ENCODE peak calls at places on chromosome 17, in six cellular contexts. Y is A549, N is GM12878, M is sigmoid colon, U is stomach, I is H1. V is an unnamed sample.

GRCh38 chr17:55576237-55576998 is 65.2 kb upstream of the SMIM36 start:
- DNase-seq in Y (peak; percentile 44), N (peak; percentile 8), M (no peak), U (no peak), I (no peak), V (peak; percentile 61)

GRCh38 chr17:75133001-75133400 is 1.5 kb upstream of the NT5C start:
- DNase-seq in Y (no peak), N (no peak), M (no peak), U (no peak), I (no peak), V (no peak)

GRCh38 chr17:29927546-29927945 is 2.5 kb downstream of the SSH2 start:
- DNase-seq in Y (no peak), N (no peak), M (no peak), U (no peak), I (no peak), V (no peak)

GRCh38 chr17:48322060-48322459 is 108.0 kb downstream of the SKAP1 start:
- DNase-seq in Y (peak; percentile 15), N (no peak), M (no peak), U (no peak), I (no peak), V (no peak)

GRCh38 chr17:40551874-40552768 is 13.2 kb downstream of the CCR7 start:
- DNase-seq in Y (peak; percentile 95), N (no peak), M (peak; percentile 86), U (peak; percentile 29), I (no peak), V (peak; percentile 41)

GRCh38 chr17:13594762-13595697 is 6.7 kb downstream of the HS3ST3A1 start:
- DNase-seq in Y (peak; percentile 67), N (peak; percentile 2), M (peak; percentile 85), U (peak; percentile 74), I (peak; percentile 80), V (peak; percentile 73)

GRCh38 chr17:2068101-2068518 is 13.2 kb downstream of the HIC1 start:
- DNase-seq in Y (no peak), N (no peak), M (peak; percentile 75), U (no peak), I (no peak), V (no peak)

GRCh38 chr17:69637399-69638165 is 223.1 kb downstream of the MAP2K6 start:
- DNase-seq in Y (no peak), N (no peak), M (no peak), U (no peak), I (no peak), V (no peak)

GRCh38 chr17:30239089-30239462 is 3.6 kb upstream of the SLC6A4 start:
- DNase-seq in Y (no peak), N (no peak), M (no peak), U (no peak), I (no peak), V (no peak)

GRCh38 chr17:17306181-17306580 is 3.0 kb downstream of the NT5M start:
- DNase-seq in Y (no peak), N (no peak), M (no peak), U (no peak), I (no peak), V (no peak)

GRCh38 chr17:81139428-81139827 is 25.9 kb upstream of the PVALEF start:
- DNase-seq in Y (no peak), N (no peak), M (no peak), U (no peak), I (no peak), V (no peak)
- H3K4me1 ChIP-seq in Y (peaks cover 10% of the 10 kb centered on the region), N (no peaks in the 10 kb centered on the region), M (peaks cover 9% of the 10 kb centered on the region), U (peaks cover 18% of the 10 kb centered on the region), I (no peaks in the 10 kb centered on the region), V (peaks cover 3% of the 10 kb centered on the region)

GRCh38 chr17:80124351-80124981 is 22.5 kb downstream of the EIF4A3 start:
- DNase-seq in Y (peak; percentile 45), N (no peak), M (peak; percentile 60), U (peak; percentile 27), I (peak; percentile 71), V (no peak)
- TF ChIP-seq CTCF in Y (peak; percentile 36), N (peak; percentile 47), M (no peak), U (peak; percentile 9), I (peak; percentile 82), V (no peak)

GRCh38 chr17:6640536-6641373 is at the start of the genes KIAA0753 and TXNDC17:
- DNase-seq in Y (peak; percentile 85), N (peak; percentile 84), M (peak; percentile 95), U (peak; percentile 93), I (peak; percentile 92), V (peak; percentile 92)
- TF ChIP-seq EP300 in Y (no peak), N (no peak), M (no peak), U (no peak), I (no peak), V (no peak)

DNA sequence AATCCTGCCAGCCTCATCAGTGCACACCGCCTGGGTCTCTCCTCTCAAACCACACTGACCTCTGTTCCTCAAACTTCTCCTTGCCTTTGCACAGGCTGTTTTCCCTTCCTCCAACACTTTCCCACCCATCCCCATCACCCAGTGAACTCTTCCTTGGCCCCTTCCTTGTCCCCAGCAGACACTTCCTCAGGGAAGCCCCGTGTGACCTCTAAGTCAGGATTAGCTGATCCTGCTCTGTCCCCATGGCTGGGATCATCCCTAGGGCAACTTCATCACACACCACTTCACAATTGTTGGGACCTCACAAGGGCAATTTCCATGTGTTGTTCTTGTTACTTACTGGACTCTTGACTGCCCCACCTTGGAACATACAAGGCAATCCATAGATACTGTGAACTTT is 67.8 kb downstream of the WSB1 start:
- DNase-seq in Y (no peak), N (no peak), M (peak; percentile 7), U (no peak), I (no peak), V (no peak)
- H3K4me1 ChIP-seq in Y (peaks cover 11% of the 10 kb centered on the region), N (no peaks in the 10 kb centered on the region), M (peaks cover 12% of the 10 kb centered on the region), U (peaks cover 6% of the 10 kb centered on the region), I (no peaks in the 10 kb centered on the region), V (no peaks in the 10 kb centered on the region)

DNA sequence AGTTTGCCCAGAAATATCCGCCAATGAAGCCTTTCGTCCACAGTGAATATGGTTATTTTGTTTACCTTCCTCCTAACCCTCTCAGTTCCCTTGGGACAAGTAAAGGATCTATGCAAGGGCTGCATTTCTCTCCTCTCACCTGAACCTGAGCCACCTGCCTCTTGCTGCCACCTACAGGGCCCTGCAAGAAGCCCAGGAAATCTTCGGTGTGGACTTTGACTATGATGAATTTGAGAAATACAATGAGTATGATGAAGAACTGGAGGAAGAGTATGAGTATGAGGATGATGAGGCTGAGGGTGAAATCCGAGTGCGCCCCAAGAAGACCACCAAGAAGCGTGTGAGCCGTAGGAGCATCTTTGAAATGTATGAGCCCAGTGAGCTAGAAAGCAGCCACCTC is 14.0 kb downstream of the SUPT6H start:
- DNase-seq in Y (peak; percentile 42), N (no peak), M (no peak), U (no peak), I (no peak), V (no peak)
- TF ChIP-seq CTCF in Y (peak; percentile 45), N (peak; percentile 56), M (no peak), U (no peak), I (peak; percentile 38), V (no peak)

GRCh38 chr17:59372138-59372751 is 40.8 kb downstream of the YPEL2 start:
- DNase-seq in Y (no peak), N (peak; percentile 79), M (peak; percentile 86), U (peak; percentile 53), I (no peak), V (no peak)
- TF ChIP-seq EP300 in Y (no peak), N (peak; percentile 68), M (no peak), U (no peak), I (no peak), V (peak; percentile 45)

DNA sequence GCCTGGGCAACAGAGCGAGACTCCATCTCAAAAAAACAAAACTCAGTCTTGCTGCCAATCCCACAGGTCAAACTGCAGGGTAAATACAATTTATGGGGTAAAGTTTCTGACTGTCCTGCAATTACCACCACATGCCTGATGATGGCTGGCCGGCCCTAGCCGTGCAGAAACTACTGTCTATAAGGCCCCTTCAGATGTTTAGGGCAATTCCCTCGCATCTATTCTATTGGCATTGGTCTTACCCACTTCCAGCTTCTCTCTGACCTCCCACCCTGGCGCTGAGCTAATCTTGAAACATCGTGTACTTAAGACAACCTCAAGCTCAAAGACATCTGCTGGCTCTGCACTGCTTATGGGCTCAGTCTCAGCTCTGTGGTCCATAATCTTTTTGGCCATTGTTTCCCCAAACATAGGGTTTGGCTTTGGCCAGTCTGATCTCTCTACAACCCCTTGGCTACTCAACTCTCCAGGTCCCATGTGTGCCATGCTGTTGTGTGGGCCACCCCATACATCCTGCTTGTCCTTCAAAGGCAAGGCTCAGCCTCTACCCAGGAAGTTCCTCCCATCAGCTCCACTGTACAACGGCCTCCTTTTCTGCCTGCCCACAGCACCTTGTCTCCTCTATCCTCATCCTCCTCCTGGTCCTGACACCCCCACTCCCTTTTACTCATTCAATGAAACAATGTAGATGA is 16.6 kb downstream of the MAP3K14 start:
- DNase-seq in Y (no peak), N (no peak), M (no peak), U (no peak), I (no peak), V (no peak)
- H3K4me1 ChIP-seq in Y (peaks cover 91% of the 10 kb centered on the region), N (peaks cover 88% of the 10 kb centered on the region), M (peaks cover 88% of the 10 kb centered on the region), U (peaks cover 98% of the 10 kb centered on the region), I (no peaks in the 10 kb centered on the region), V (peaks cover 21% of the 10 kb centered on the region)

DNA sequence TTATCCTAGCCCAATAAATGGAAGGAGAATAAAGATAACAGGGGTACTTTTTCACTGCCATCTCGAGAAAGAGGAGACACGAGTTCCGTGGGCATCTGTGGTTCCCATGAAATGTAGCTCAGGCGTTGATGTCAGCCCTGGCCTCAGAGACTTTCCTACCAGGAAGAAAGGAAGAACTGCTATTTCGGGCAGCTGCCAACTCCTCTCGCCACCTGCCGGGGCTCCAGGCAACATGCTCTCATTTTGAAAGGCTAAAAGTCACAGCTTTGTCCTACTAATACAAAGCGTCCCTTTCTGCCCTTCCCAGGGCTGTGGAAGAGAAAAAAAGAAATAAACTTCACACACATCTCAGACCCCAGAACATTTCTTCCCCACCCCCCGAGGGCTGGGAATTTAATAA is 65.8 kb downstream of the DHRS7C start:
- DNase-seq in Y (no peak), N (no peak), M (no peak), U (no peak), I (no peak), V (no peak)
- TF ChIP-seq CTCF in Y (no peak), N (no peak), M (no peak), U (no peak), I (no peak), V (no peak)

GRCh38 chr17:27455914-27456680 is at the start of gene KSR1:
- DNase-seq in Y (peak; percentile 85), N (no peak), M (peak; percentile 90), U (peak; percentile 89), I (peak; percentile 90), V (peak; percentile 85)
- TF ChIP-seq EP300 in Y (no peak), N (no peak), M (no peak), U (no peak), I (no peak), V (no peak)

V was measured in ovary.